ENCODE peak calls at places on chromosomes 6 and 20, in four cellular contexts. One of them, this sample, is unnamed. For H3K9me3, the result is how much of the 10 kb centered on the place peaks cover.

GRCh38 chr6:21491955-21492354 is 101.6 kb upstream of the SOX4 start:
- DNase-seq in heart right ventricle: no peak
- DNase-seq in fibroblast of lung: no peak
- DNase-seq in A549: no peak
- DNase-seq in this sample: no peak

GRCh38 chr20:41133709-41134361 is 3.5 kb upstream of the PLCG1 start:
- DNase-seq in heart right ventricle: no peak
- DNase-seq in fibroblast of lung: no peak
- DNase-seq in A549: no peak
- DNase-seq in this sample: no peak

GRCh38 chr20:1858859-1859258 is 36.3 kb upstream of the SIRPA start:
- DNase-seq in fibroblast of lung: peak
- DNase-seq in heart right ventricle: no peak
- DNase-seq in A549: no peak
- DNase-seq in this sample: no peak

GRCh38 chr6:157631388-157631787 is 191.7 kb upstream of the SNX9 start:
- DNase-seq in A549: no peak
- DNase-seq in heart right ventricle: no peak
- DNase-seq in fibroblast of lung: peak
- DNase-seq in this sample: no peak

GRCh38 chr6:45595010-45595851 is 217.5 kb upstream of the SUPT3H start:
- DNase-seq in fibroblast of lung: no peak
- DNase-seq in A549: no peak
- DNase-seq in heart right ventricle: no peak
- DNase-seq in this sample: no peak

GRCh38 chr6:39929733-39930461 is 4.4 kb downstream of the MOCS1 start:
- DNase-seq in A549: no peak
- DNase-seq in heart right ventricle: no peak
- DNase-seq in fibroblast of lung: no peak
- DNase-seq in this sample: no peak

GRCh38 chr20:63041776-63042175 is 35.0 kb upstream of the BHLHE23 start:
- DNase-seq in heart right ventricle: no peak
- DNase-seq in A549: no peak
- DNase-seq in fibroblast of lung: no peak
- DNase-seq in this sample: no peak

GRCh38 chr20:5448449-5449118 is 131.8 kb upstream of the PROKR2 start:
- DNase-seq in A549: peak
- DNase-seq in fibroblast of lung: peak
- DNase-seq in heart right ventricle: peak
- DNase-seq in this sample: no peak

GRCh38 chr6:160477901-160478300 is 129.7 kb downstream of the SLC22A3 start:
- DNase-seq in fibroblast of lung: peak
- DNase-seq in heart right ventricle: no peak
- DNase-seq in A549: no peak
- DNase-seq in this sample: no peak

GRCh38 chr6:137120748-137121147 is 52.7 kb downstream of the IL22RA2 start:
- DNase-seq in fibroblast of lung: no peak
- DNase-seq in A549: no peak
- DNase-seq in heart right ventricle: no peak
- DNase-seq in this sample: no peak

GRCh38 chr6:25197116-25197515 is 82.1 kb upstream of the CARMIL1 start:
- DNase-seq in heart right ventricle: no peak
- DNase-seq in fibroblast of lung: no peak
- DNase-seq in A549: no peak
- DNase-seq in this sample: no peak

GRCh38 chr20:19974621-19975435 is 42.3 kb upstream of the NAA20 start:
- DNase-seq in heart right ventricle: peak
- DNase-seq in fibroblast of lung: peak
- DNase-seq in A549: peak
- DNase-seq in this sample: peak

DNA sequence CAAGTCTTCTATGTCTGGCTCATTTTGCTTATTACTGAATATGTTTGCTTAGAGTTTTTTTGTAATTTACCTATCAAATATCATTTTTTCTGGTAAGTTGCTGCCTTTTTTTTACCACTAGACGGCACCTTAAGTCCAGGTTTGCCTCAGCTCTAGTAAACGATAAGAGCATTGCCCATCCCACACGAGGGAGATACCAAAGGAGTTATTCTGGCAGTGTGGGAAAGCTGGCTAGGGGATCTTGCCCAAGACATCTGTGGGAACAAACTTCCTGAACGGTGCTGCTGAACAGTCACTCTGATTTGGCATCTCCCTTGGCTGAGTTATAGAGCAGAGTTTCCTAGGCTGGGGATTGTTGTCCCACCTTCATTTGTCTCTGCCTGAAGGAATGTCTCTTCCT is 306.4 kb downstream of the COL12A1 start:
- DNase-seq in fibroblast of lung: peak
- DNase-seq in heart right ventricle: no peak
- DNase-seq in A549: peak
- DNase-seq in this sample: no peak
- H3K9me3 ChIP-seq in fibroblast of lung: under half
- H3K9me3 ChIP-seq in heart right ventricle: under half
- H3K9me3 ChIP-seq in A549: under half
- H3K9me3 ChIP-seq in this sample: under half

DNA sequence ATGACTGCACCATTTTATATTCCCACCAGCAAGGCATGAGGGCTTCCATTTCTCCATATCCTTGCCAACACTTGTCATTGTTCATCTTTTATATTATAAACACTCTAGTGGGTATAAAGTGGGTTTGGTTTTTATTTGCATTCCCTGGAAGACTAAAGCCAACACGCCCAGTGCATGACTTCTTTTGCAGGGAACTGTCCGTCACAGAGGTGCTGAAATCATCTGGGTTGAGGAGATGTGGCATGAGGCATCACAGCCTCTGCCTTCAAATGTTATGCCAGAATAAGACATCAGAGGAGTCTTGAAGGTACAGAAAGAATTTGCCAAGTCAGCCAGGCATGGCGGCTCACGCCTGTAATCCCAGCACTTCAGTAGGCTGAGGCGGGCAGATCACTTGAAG is 29.9 kb upstream of the FAM210B start:
- DNase-seq in fibroblast of lung: no peak
- DNase-seq in heart right ventricle: no peak
- DNase-seq in A549: peak
- DNase-seq in this sample: no peak
- H3K9me3 ChIP-seq in fibroblast of lung: under half
- H3K9me3 ChIP-seq in heart right ventricle: under half
- H3K9me3 ChIP-seq in A549: under half
- H3K9me3 ChIP-seq in this sample: under half

GRCh38 chr6:19209202-19209601 is 628.0 kb upstream of the ID4 start:
- DNase-seq in fibroblast of lung: no peak
- DNase-seq in A549: no peak
- DNase-seq in heart right ventricle: no peak
- DNase-seq in this sample: no peak
- H3K9me3 ChIP-seq in fibroblast of lung: under half
- H3K9me3 ChIP-seq in A549: under half
- H3K9me3 ChIP-seq in heart right ventricle: under half
- H3K9me3 ChIP-seq in this sample: under half

DNA sequence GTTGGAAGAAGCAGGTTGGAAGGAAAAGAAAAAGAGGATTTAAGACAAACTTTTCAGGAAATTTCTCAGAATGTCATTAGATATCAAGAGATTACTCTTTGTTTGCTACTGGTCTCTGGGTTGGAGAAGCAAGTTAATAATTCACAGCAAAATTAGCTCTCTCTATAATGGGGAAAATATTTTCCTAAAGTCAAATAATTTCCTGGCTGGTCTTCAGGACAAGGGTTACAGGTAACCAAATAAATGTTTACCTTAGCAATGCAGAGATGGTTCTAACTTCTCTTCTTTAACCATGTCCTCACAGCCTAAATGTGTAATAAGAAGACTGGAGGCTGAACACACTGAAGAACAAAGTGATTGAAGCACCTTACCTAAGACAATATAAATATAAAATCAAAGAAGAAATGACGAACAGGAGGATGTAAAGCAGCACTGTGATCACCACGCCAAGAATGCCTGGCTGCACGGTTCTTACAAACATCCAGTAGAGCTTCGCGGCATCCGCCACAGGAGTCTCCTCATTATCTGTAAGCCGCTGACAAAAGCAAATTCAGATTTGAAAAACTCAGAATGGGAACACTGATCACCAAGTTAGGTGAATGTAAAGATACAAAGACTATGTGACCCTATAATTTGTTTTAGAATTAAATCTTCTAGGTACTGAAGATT is 717.5 kb downstream of the TFAP2A start:
- DNase-seq in fibroblast of lung: no peak
- DNase-seq in A549: no peak
- DNase-seq in heart right ventricle: no peak
- DNase-seq in this sample: no peak
- H3K9me3 ChIP-seq in fibroblast of lung: under half
- H3K9me3 ChIP-seq in A549: under half
- H3K9me3 ChIP-seq in heart right ventricle: under half
- H3K9me3 ChIP-seq in this sample: under half

GRCh38 chr6:159328052-159328451 is 158.9 kb downstream of the FNDC1 start:
- DNase-seq in fibroblast of lung: no peak
- DNase-seq in heart right ventricle: no peak
- DNase-seq in A549: no peak
- DNase-seq in this sample: no peak
- H3K9me3 ChIP-seq in fibroblast of lung: under half
- H3K9me3 ChIP-seq in heart right ventricle: under half
- H3K9me3 ChIP-seq in A549: under half
- H3K9me3 ChIP-seq in this sample: under half

DNA sequence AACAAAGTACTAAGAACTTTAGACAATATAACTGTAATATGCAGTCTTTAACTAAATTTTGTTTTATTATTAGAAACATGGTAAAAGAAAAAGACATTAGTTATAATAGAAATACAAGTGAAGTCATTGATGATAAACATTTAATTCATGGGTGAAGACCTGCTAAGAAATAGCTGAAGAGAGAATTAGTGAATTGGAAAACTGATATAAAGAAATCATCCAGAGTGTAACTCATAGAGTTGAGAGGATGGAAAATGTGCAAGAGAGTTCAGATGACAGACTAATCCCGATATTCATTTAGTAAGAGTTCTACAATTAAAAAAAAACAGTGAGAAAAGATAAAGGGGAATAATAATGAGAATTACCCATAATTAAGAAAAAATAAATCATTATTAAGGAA is 220.7 kb upstream of the THBS2 start:
- DNase-seq in A549: no peak
- DNase-seq in heart right ventricle: no peak
- DNase-seq in fibroblast of lung: no peak
- DNase-seq in this sample: no peak
- H3K9me3 ChIP-seq in A549: under half
- H3K9me3 ChIP-seq in heart right ventricle: under half
- H3K9me3 ChIP-seq in fibroblast of lung: under half
- H3K9me3 ChIP-seq in this sample: under half

GRCh38 chr6:168395983-168396382 is 45.0 kb upstream of the SMOC2 start:
- DNase-seq in A549: no peak
- DNase-seq in heart right ventricle: no peak
- DNase-seq in fibroblast of lung: no peak
- DNase-seq in this sample: peak

GRCh38 chr6:168394606-168395005 is 46.4 kb upstream of the SMOC2 start:
- DNase-seq in heart right ventricle: no peak
- DNase-seq in fibroblast of lung: no peak
- DNase-seq in A549: no peak
- DNase-seq in this sample: peak

GRCh38 chr6:168400044-168400443 is 40.9 kb upstream of the SMOC2 start:
- DNase-seq in fibroblast of lung: no peak
- DNase-seq in heart right ventricle: no peak
- DNase-seq in A549: no peak
- DNase-seq in this sample: no peak

GRCh38 chr6:168393126-168393870 is 47.7 kb upstream of the SMOC2 start:
- DNase-seq in heart right ventricle: no peak
- DNase-seq in A549: no peak
- DNase-seq in fibroblast of lung: no peak
- DNase-seq in this sample: no peak

GRCh38 chr6:168397011-168397410 is 44.0 kb upstream of the SMOC2 start:
- DNase-seq in heart right ventricle: no peak
- DNase-seq in fibroblast of lung: no peak
- DNase-seq in A549: no peak
- DNase-seq in this sample: no peak
- H3K9me3 ChIP-seq in heart right ventricle: under half
- H3K9me3 ChIP-seq in fibroblast of lung: under half
- H3K9me3 ChIP-seq in A549: under half
- H3K9me3 ChIP-seq in this sample: under half

DNA sequence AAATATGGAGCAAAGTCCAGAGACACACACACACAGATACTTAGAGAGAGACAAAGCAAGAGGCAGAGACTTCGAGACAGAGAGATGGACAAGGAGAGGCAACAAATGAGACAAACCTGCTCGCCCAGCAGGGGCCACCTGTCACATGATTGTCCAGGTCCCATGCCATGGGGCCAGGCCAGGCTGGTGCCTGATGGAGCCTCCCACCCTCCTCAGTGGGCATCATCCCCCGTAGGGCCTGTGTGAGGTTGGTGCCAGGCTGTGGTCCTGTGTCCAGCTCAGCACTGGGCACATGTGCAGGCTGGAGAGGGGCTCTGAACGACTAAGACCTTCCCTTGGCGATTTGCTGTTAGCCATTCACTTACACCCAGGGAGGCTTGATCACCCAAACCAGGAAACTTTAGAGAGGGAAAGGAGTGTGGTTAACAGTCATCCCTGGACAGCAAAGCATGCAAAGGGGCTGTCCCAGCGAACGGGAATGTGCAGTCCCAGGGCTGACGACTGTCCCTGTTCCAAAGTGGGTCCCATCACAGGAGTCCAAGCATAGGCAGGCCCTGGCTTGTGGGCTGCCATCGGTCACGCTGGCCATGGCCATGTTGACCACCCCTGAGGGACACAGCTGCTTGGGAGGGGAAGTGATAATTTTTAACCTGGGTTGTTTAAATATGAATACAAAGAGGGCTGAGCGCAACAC is 38.4 kb upstream of the PHACTR3 start:
- DNase-seq in A549: no peak
- DNase-seq in fibroblast of lung: no peak
- DNase-seq in heart right ventricle: no peak
- DNase-seq in this sample: no peak
- H3K9me3 ChIP-seq in A549: under half
- H3K9me3 ChIP-seq in fibroblast of lung: under half
- H3K9me3 ChIP-seq in heart right ventricle: under half
- H3K9me3 ChIP-seq in this sample: under half

GRCh38 chr6:164291224-164291623 is 876.7 kb downstream of the QKI start:
- DNase-seq in A549: no peak
- DNase-seq in fibroblast of lung: no peak
- DNase-seq in heart right ventricle: no peak
- DNase-seq in this sample: no peak

GRCh38 chr6:164286021-164286420 is 871.5 kb downstream of the QKI start:
- DNase-seq in A549: no peak
- DNase-seq in fibroblast of lung: peak
- DNase-seq in heart right ventricle: no peak
- DNase-seq in this sample: no peak

GRCh38 chr6:164290101-164290500 is 875.6 kb downstream of the QKI start:
- DNase-seq in fibroblast of lung: no peak
- DNase-seq in heart right ventricle: no peak
- DNase-seq in A549: no peak
- DNase-seq in this sample: no peak
- H3K9me3 ChIP-seq in fibroblast of lung: under half
- H3K9me3 ChIP-seq in heart right ventricle: under half
- H3K9me3 ChIP-seq in A549: under half
- H3K9me3 ChIP-seq in this sample: under half

This sample was measured in tibial artery.